ENCODE peak calls at places on chromosomes 16 and 17, in nine cellular contexts. C, P, W, R, O, M, N, Y and I are unnamed samples.

GRCh38 chr16:23826528-23827244 is 9.1 kb upstream of the PRKCB start:
- DNase-seq in R (no peak), N (no peak), C (peak; percentile 71), M (no peak), P (no peak), W (no peak), Y (no peak), O (no peak), I (peak; percentile 58)

GRCh38 chr17:1074886-1075665 is 78.1 kb downstream of the TIMM22 start:
- DNase-seq in Y (no peak), R (no peak), C (no peak), N (peak; percentile 76), P (no peak), O (no peak), M (no peak), W (no peak), I (no peak)

GRCh38 chr16:680967-681745 is 946 bp downstream of the STUB1 start:
- DNase-seq in O (peak; percentile 66), P (peak; percentile 88), C (peak; percentile 58), W (no peak), M (peak; percentile 44), N (peak; percentile 33), Y (no peak), R (no peak), I (peak; percentile 71)

GRCh38 chr17:5695480-5695879 is 111.2 kb upstream of the NLRP1 start:
- DNase-seq in Y (no peak), N (no peak), W (no peak), P (no peak), C (no peak), M (no peak), O (no peak), R (no peak), I (no peak)

GRCh38 chr16:24635900-24636610 is 93.4 kb upstream of the TNRC6A start:
- DNase-seq in M (peak; percentile 88), C (no peak), N (no peak), O (peak; percentile 77), R (no peak), P (peak; percentile 90), Y (peak; percentile 83), W (peak; percentile 91), I (no peak)

GRCh38 chr16:85415196-85415988 is 197.7 kb upstream of the GSE1 start:
- DNase-seq in N (no peak), R (no peak), W (no peak), O (no peak), Y (peak; percentile 69), C (no peak), M (no peak), P (no peak), I (no peak)

GRCh38 chr16:57724541-57724940 is 11.0 kb upstream of the KATNB1 start:
- DNase-seq in W (no peak), P (no peak), N (no peak), M (no peak), O (no peak), C (no peak), Y (no peak), R (no peak), I (no peak)

GRCh38 chr17:43360376-43360738 is 38.4 kb upstream of the ARL4D start:
- DNase-seq in W (no peak), Y (peak; percentile 44), O (peak; percentile 73), C (peak; percentile 68), M (peak; percentile 69), R (no peak), N (peak; percentile 66), P (no peak), I (peak; percentile 89)

GRCh38 chr16:11102523-11102898 is 153.5 kb downstream of the SOCS1 start:
- DNase-seq in R (no peak), W (no peak), N (no peak), P (no peak), Y (no peak), C (no peak), M (no peak), O (no peak), I (no peak)

GRCh38 chr17:12686486-12686885 is 20.8 kb downstream of the MYOCD start:
- DNase-seq in Y (no peak), P (no peak), N (no peak), C (no peak), O (no peak), W (no peak), R (no peak), M (no peak), I (no peak)

GRCh38 chr17:12683299-12683698 is 17.6 kb downstream of the MYOCD start:
- DNase-seq in R (no peak), W (no peak), O (no peak), C (no peak), Y (no peak), N (no peak), M (no peak), P (no peak), I (no peak)

GRCh38 chr17:12680407-12680897 is 14.8 kb downstream of the MYOCD start:
- DNase-seq in N (no peak), C (no peak), Y (no peak), W (no peak), M (no peak), R (no peak), O (no peak), P (no peak), I (no peak)

GRCh38 chr17:12680993-12681392 is 15.3 kb downstream of the MYOCD start:
- DNase-seq in O (no peak), P (no peak), W (no peak), N (no peak), Y (no peak), M (no peak), R (no peak), C (no peak), I (no peak)
- H3K9me2 ChIP-seq in O (no peaks in the 10 kb centered on the region), P (no peaks in the 10 kb centered on the region), W (no peaks in the 10 kb centered on the region), N (no peaks in the 10 kb centered on the region), Y (no peaks in the 10 kb centered on the region), M (no peaks in the 10 kb centered on the region), R (no peaks in the 10 kb centered on the region), C (no peaks in the 10 kb centered on the region), I (no peaks in the 10 kb centered on the region)

GRCh38 chr17:73290399-73291259 is 21.2 kb downstream of the CDC42EP4 start:
- DNase-seq in N (peak; percentile 48), P (no peak), M (no peak), Y (no peak), W (no peak), R (no peak), C (no peak), O (no peak), I (no peak)

GRCh38 chr17:73288534-73289302 is 23.1 kb downstream of the CDC42EP4 start:
- DNase-seq in C (no peak), O (peak; percentile 58), R (no peak), M (peak; percentile 33), Y (no peak), N (no peak), P (no peak), W (peak; percentile 76), I (no peak)

GRCh38 chr17:73292031-73292531 is 19.7 kb downstream of the CDC42EP4 start:
- DNase-seq in P (peak; percentile 83), R (peak; percentile 89), M (peak; percentile 95), O (no peak), C (no peak), W (peak; percentile 55), Y (peak; percentile 11), N (no peak), I (no peak)

GRCh38 chr17:73291260-73291801 is 20.5 kb downstream of the CDC42EP4 start:
- DNase-seq in O (no peak), R (peak; percentile 79), P (peak; percentile 97), Y (no peak), W (peak; percentile 92), C (no peak), M (peak; percentile 98), N (peak; percentile 78), I (no peak)

GRCh38 chr17:73289549-73290254 is 22.1 kb downstream of the CDC42EP4 start:
- DNase-seq in R (no peak), C (no peak), W (no peak), Y (no peak), P (no peak), O (no peak), M (no peak), N (no peak), I (no peak)
- H3K4me1 ChIP-seq in R (peaks cover 83% of the 10 kb centered on the region), C (no peaks in the 10 kb centered on the region), W (peaks cover 79% of the 10 kb centered on the region), Y (peaks cover 34% of the 10 kb centered on the region), P (peaks cover 58% of the 10 kb centered on the region), O (peaks cover 57% of the 10 kb centered on the region), M (peaks cover 83% of the 10 kb centered on the region), N (peaks cover 21% of the 10 kb centered on the region), I (peaks cover 4% of the 10 kb centered on the region)

GRCh38 chr16:35562919-35563318 is 2103.5 kb downstream of the TP53TG3F start:
- DNase-seq in W (no peak), R (no peak), P (no peak), C (no peak), M (no peak), Y (no peak), N (no peak), O (no peak), I (no peak)

GRCh38 chr16:35561346-35561745 is 2101.9 kb downstream of the TP53TG3F start:
- DNase-seq in O (no peak), N (no peak), W (no peak), Y (no peak), P (no peak), R (no peak), C (no peak), M (no peak), I (no peak)

GRCh38 chr16:35560637-35560984 is 2101.2 kb downstream of the TP53TG3F start:
- DNase-seq in C (no peak), Y (no peak), P (no peak), O (no peak), N (no peak), R (no peak), M (no peak), W (no peak), I (no peak)

GRCh38 chr16:35564148-35564547 is 2104.7 kb downstream of the TP53TG3F start:
- DNase-seq in C (no peak), Y (no peak), O (no peak), R (no peak), N (no peak), M (no peak), P (no peak), W (no peak), I (no peak)

DNA sequence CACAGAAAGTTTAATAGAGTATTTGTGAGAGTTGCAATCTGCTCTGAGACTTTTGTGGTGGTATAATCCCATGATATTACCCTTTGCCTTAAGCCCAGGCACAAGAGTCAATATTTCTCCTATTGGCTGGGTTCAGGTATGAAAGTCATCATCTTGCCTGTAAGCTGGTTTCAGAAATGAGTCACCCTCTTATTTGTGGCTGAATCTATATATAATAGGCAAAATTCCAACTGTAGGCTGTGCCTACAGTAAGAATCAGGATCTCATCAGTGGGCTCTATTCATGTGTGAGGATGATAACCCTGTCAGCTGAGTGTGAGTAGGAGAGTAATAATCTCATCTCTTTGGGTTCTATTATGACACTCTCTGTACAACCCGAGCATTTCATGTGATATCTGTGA is 2103.1 kb downstream of the TP53TG3F start:
- DNase-seq in W (no peak), C (no peak), N (peak; percentile 7), Y (no peak), O (no peak), P (no peak), M (no peak), R (no peak), I (no peak)
- H3K9me3 ChIP-seq in W (no peaks in the 10 kb centered on the region), C (no peaks in the 10 kb centered on the region), N (no peaks in the 10 kb centered on the region), Y (no peaks in the 10 kb centered on the region), O (no peaks in the 10 kb centered on the region), P (no peaks in the 10 kb centered on the region), M (no peaks in the 10 kb centered on the region), R (no peaks in the 10 kb centered on the region), I (peaks cover 59% of the 10 kb centered on the region)

DNA sequence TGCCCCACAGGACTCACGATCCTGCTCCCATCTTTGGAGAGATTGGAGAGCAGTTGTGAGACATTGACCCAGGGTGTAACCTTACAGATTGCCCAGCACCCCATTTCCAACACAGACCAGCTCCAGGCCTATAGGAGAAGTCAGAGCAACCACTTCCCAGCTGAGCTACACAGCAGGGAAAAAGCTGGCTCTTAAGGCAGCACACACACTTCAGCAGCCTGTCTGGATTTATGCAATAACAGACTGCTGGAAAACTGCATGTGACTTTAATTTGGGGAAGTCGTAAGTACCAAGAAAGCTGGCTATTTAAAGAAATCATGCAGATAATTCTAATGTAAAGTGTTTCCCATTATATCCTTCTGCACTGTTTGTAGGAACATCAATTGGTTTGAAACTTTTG is 30.8 kb downstream of the NOG start:
- DNase-seq in M (no peak), C (no peak), P (no peak), N (no peak), Y (no peak), W (no peak), O (no peak), R (no peak), I (no peak)
- H3K9me2 ChIP-seq in M (no peaks in the 10 kb centered on the region), C (no peaks in the 10 kb centered on the region), P (no peaks in the 10 kb centered on the region), N (no peaks in the 10 kb centered on the region), Y (no peaks in the 10 kb centered on the region), W (no peaks in the 10 kb centered on the region), O (no peaks in the 10 kb centered on the region), R (no peaks in the 10 kb centered on the region), I (no peaks in the 10 kb centered on the region)